ENCODE peak calls at places on chromosomes 1 and 21, in eight cellular contexts. One of them, this sample, is unnamed.

GRCh38 chr1:202397256-202397655 is 48.8 kb downstream of the PPP1R12B start:
- DNase-seq in foreskin fibroblast: no peak
- DNase-seq in uterus: no peak
- DNase-seq in HFFc6: no peak
- DNase-seq in GM20000: no peak
- DNase-seq in PC-3: no peak
- DNase-seq in psoas muscle: no peak
- DNase-seq in lung: no peak
- DNase-seq in this sample: no peak

GRCh38 chr21:26842976-26843911 is 2.0 kb downstream of the ADAMTS1 start:
- DNase-seq in foreskin fibroblast: peak
- DNase-seq in uterus: peak
- DNase-seq in HFFc6: peak
- DNase-seq in GM20000: no peak
- DNase-seq in PC-3: peak
- DNase-seq in psoas muscle: peak
- DNase-seq in lung: peak
- DNase-seq in this sample: peak

GRCh38 chr1:46605242-46605641 is 1.2 kb upstream of the MKNK1 start:
- DNase-seq in foreskin fibroblast: no peak
- DNase-seq in uterus: no peak
- DNase-seq in HFFc6: no peak
- DNase-seq in GM20000: no peak
- DNase-seq in PC-3: no peak
- DNase-seq in psoas muscle: no peak
- DNase-seq in lung: no peak
- DNase-seq in this sample: no peak

GRCh38 chr1:23930270-23930669 is 17.1 kb upstream of the CNR2 start:
- DNase-seq in foreskin fibroblast: no peak
- DNase-seq in uterus: no peak
- DNase-seq in HFFc6: no peak
- DNase-seq in GM20000: no peak
- DNase-seq in PC-3: no peak
- DNase-seq in psoas muscle: no peak
- DNase-seq in lung: no peak
- DNase-seq in this sample: no peak

GRCh38 chr1:37875833-37876232 is 16.4 kb upstream of the MTF1 start:
- DNase-seq in foreskin fibroblast: no peak
- DNase-seq in uterus: no peak
- DNase-seq in HFFc6: peak
- DNase-seq in GM20000: no peak
- DNase-seq in PC-3: peak
- DNase-seq in psoas muscle: no peak
- DNase-seq in lung: no peak
- DNase-seq in this sample: no peak

GRCh38 chr1:91651671-91652071 is 151.0 kb downstream of the CDC7 start:
- DNase-seq in foreskin fibroblast: peak
- DNase-seq in uterus: peak
- DNase-seq in HFFc6: no peak
- DNase-seq in GM20000: no peak
- DNase-seq in PC-3: peak
- DNase-seq in psoas muscle: peak
- DNase-seq in lung: peak
- DNase-seq in this sample: no peak

GRCh38 chr1:7539772-7540175 is 231.3 kb upstream of the VAMP3 start:
- DNase-seq in foreskin fibroblast: no peak
- DNase-seq in uterus: no peak
- DNase-seq in HFFc6: peak
- DNase-seq in GM20000: no peak
- DNase-seq in PC-3: peak
- DNase-seq in psoas muscle: peak
- DNase-seq in lung: peak
- DNase-seq in this sample: peak

GRCh38 chr1:172753964-172754363 is 95.1 kb downstream of the FASLG start:
- DNase-seq in foreskin fibroblast: no peak
- DNase-seq in uterus: no peak
- DNase-seq in HFFc6: no peak
- DNase-seq in GM20000: no peak
- DNase-seq in PC-3: no peak
- DNase-seq in psoas muscle: no peak
- DNase-seq in lung: no peak
- DNase-seq in this sample: no peak

GRCh38 chr1:23029337-23029736 is 10.1 kb downstream of the KDM1A start:
- DNase-seq in foreskin fibroblast: no peak
- DNase-seq in uterus: no peak
- DNase-seq in HFFc6: no peak
- DNase-seq in GM20000: peak
- DNase-seq in PC-3: no peak
- DNase-seq in psoas muscle: no peak
- DNase-seq in lung: no peak
- DNase-seq in this sample: no peak

GRCh38 chr1:235883261-235883927 is 16.7 kb upstream of the LYST start:
- DNase-seq in foreskin fibroblast: peak
- DNase-seq in uterus: peak
- DNase-seq in HFFc6: peak
- DNase-seq in GM20000: peak
- DNase-seq in PC-3: peak
- DNase-seq in psoas muscle: peak
- DNase-seq in lung: peak
- DNase-seq in this sample: peak

GRCh38 chr1:37509181-37509580 is 5.4 kb downstream of the MEAF6 start:
- DNase-seq in foreskin fibroblast: no peak
- DNase-seq in uterus: no peak
- DNase-seq in HFFc6: peak
- DNase-seq in GM20000: no peak
- DNase-seq in PC-3: peak
- DNase-seq in psoas muscle: no peak
- DNase-seq in lung: no peak
- DNase-seq in this sample: no peak

GRCh38 chr1:185017338-185017737 is 28.0 kb upstream of the RNF2 start:
- DNase-seq in foreskin fibroblast: peak
- DNase-seq in uterus: no peak
- DNase-seq in HFFc6: peak
- DNase-seq in GM20000: no peak
- DNase-seq in PC-3: peak
- DNase-seq in psoas muscle: no peak
- DNase-seq in lung: no peak
- DNase-seq in this sample: no peak

GRCh38 chr1:18072066-18072465 is 35.5 kb upstream of the IGSF21 start:
- DNase-seq in foreskin fibroblast: no peak
- DNase-seq in uterus: no peak
- DNase-seq in HFFc6: no peak
- DNase-seq in GM20000: no peak
- DNase-seq in PC-3: peak
- DNase-seq in psoas muscle: no peak
- DNase-seq in lung: no peak
- DNase-seq in this sample: no peak

GRCh38 chr1:32106663-32107273 is 1.1 kb upstream of the KPNA6 start:
- DNase-seq in foreskin fibroblast: no peak
- DNase-seq in uterus: no peak
- DNase-seq in HFFc6: no peak
- DNase-seq in GM20000: no peak
- DNase-seq in PC-3: no peak
- DNase-seq in psoas muscle: no peak
- DNase-seq in lung: no peak
- DNase-seq in this sample: no peak

GRCh38 chr1:165403835-165404482 is 41.0 kb downstream of the RXRG start:
- DNase-seq in foreskin fibroblast: no peak
- DNase-seq in uterus: no peak
- DNase-seq in HFFc6: no peak
- DNase-seq in GM20000: peak
- DNase-seq in PC-3: peak
- DNase-seq in psoas muscle: no peak
- DNase-seq in lung: peak
- DNase-seq in this sample: no peak

GRCh38 chr21:26850116-26850643 is 5.0 kb upstream of the ADAMTS1 start:
- DNase-seq in foreskin fibroblast: no peak
- DNase-seq in uterus: no peak
- DNase-seq in HFFc6: peak
- DNase-seq in GM20000: no peak
- DNase-seq in PC-3: peak
- DNase-seq in psoas muscle: no peak
- DNase-seq in lung: no peak
- DNase-seq in this sample: no peak

GRCh38 chr1:106254748-106255147 is 801.7 kb upstream of the PRMT6 start:
- DNase-seq in foreskin fibroblast: no peak
- DNase-seq in uterus: no peak
- DNase-seq in HFFc6: no peak
- DNase-seq in GM20000: no peak
- DNase-seq in PC-3: peak
- DNase-seq in psoas muscle: no peak
- DNase-seq in lung: no peak
- DNase-seq in this sample: no peak

GRCh38 chr1:66916320-66916719 is 8.3 kb downstream of the DNAI4 start:
- DNase-seq in foreskin fibroblast: peak
- DNase-seq in uterus: no peak
- DNase-seq in HFFc6: no peak
- DNase-seq in GM20000: no peak
- DNase-seq in PC-3: no peak
- DNase-seq in psoas muscle: no peak
- DNase-seq in lung: no peak
- DNase-seq in this sample: no peak

GRCh38 chr1:237811633-237812032 is 79.1 kb downstream of the ZP4 start:
- DNase-seq in foreskin fibroblast: no peak
- DNase-seq in uterus: no peak
- DNase-seq in HFFc6: no peak
- DNase-seq in GM20000: no peak
- DNase-seq in PC-3: no peak
- DNase-seq in psoas muscle: no peak
- DNase-seq in lung: no peak
- DNase-seq in this sample: no peak

GRCh38 chr1:19393051-19393450 is 80.9 kb downstream of the SLC66A1 start:
- DNase-seq in foreskin fibroblast: no peak
- DNase-seq in uterus: no peak
- DNase-seq in HFFc6: no peak
- DNase-seq in GM20000: no peak
- DNase-seq in PC-3: no peak
- DNase-seq in psoas muscle: no peak
- DNase-seq in lung: no peak
- DNase-seq in this sample: no peak

GRCh38 chr1:231584117-231584516 is 42.5 kb upstream of the DISC1 start:
- DNase-seq in foreskin fibroblast: peak
- DNase-seq in uterus: no peak
- DNase-seq in HFFc6: peak
- DNase-seq in GM20000: peak
- DNase-seq in PC-3: peak
- DNase-seq in psoas muscle: no peak
- DNase-seq in lung: no peak
- DNase-seq in this sample: no peak
- TF ChIP-seq CTCF in foreskin fibroblast: peak
- TF ChIP-seq CTCF in uterus: no peak
- TF ChIP-seq CTCF in HFFc6: peak
- TF ChIP-seq CTCF in GM20000: peak
- TF ChIP-seq CTCF in PC-3: peak
- TF ChIP-seq CTCF in psoas muscle: peak
- TF ChIP-seq CTCF in lung: no peak
- TF ChIP-seq CTCF in this sample: no peak

GRCh38 chr1:68010094-68010493 is 40.3 kb downstream of the DIRAS3 start:
- DNase-seq in foreskin fibroblast: no peak
- DNase-seq in uterus: no peak
- DNase-seq in HFFc6: peak
- DNase-seq in GM20000: no peak
- DNase-seq in PC-3: peak
- DNase-seq in psoas muscle: no peak
- DNase-seq in lung: no peak
- DNase-seq in this sample: no peak
- TF ChIP-seq CTCF in foreskin fibroblast: peak
- TF ChIP-seq CTCF in uterus: peak
- TF ChIP-seq CTCF in HFFc6: peak
- TF ChIP-seq CTCF in GM20000: no peak
- TF ChIP-seq CTCF in PC-3: peak
- TF ChIP-seq CTCF in psoas muscle: peak
- TF ChIP-seq CTCF in lung: no peak
- TF ChIP-seq CTCF in this sample: no peak

DNA sequence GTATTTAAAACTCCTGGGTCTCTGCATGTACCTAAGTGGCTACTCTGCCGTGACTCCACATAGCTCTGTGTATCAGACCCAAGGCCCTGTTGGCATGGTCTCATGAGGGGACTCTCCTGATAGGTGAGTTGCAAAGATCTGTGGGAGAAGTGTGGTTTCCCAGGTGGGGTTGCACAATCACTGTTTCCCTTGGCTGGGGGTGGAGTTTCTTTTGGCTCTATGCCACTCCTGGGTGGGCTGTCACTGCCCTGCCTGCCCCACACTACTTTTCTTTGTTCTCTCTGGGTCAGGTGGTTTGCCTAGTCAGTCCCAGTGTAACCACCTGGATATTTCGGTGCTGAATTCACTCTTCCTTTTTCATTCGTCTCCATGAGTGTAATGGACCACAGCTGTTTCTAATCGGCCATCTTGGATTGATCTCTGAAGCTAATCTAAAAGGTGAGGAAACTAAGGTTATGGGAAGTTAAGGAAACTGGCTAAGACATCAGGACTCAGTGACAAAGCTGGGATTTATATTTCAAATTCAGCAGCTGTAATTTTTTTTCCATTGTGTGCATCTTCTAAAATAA is 97.1 kb upstream of the CACYBP start:
- DNase-seq in foreskin fibroblast: no peak
- DNase-seq in uterus: no peak
- DNase-seq in HFFc6: no peak
- DNase-seq in GM20000: no peak
- DNase-seq in PC-3: peak
- DNase-seq in psoas muscle: no peak
- DNase-seq in lung: no peak
- DNase-seq in this sample: peak
- TF ChIP-seq CTCF in foreskin fibroblast: no peak
- TF ChIP-seq CTCF in uterus: no peak
- TF ChIP-seq CTCF in HFFc6: no peak
- TF ChIP-seq CTCF in GM20000: no peak
- TF ChIP-seq CTCF in PC-3: no peak
- TF ChIP-seq CTCF in psoas muscle: no peak
- TF ChIP-seq CTCF in lung: no peak
- TF ChIP-seq CTCF in this sample: no peak

DNA sequence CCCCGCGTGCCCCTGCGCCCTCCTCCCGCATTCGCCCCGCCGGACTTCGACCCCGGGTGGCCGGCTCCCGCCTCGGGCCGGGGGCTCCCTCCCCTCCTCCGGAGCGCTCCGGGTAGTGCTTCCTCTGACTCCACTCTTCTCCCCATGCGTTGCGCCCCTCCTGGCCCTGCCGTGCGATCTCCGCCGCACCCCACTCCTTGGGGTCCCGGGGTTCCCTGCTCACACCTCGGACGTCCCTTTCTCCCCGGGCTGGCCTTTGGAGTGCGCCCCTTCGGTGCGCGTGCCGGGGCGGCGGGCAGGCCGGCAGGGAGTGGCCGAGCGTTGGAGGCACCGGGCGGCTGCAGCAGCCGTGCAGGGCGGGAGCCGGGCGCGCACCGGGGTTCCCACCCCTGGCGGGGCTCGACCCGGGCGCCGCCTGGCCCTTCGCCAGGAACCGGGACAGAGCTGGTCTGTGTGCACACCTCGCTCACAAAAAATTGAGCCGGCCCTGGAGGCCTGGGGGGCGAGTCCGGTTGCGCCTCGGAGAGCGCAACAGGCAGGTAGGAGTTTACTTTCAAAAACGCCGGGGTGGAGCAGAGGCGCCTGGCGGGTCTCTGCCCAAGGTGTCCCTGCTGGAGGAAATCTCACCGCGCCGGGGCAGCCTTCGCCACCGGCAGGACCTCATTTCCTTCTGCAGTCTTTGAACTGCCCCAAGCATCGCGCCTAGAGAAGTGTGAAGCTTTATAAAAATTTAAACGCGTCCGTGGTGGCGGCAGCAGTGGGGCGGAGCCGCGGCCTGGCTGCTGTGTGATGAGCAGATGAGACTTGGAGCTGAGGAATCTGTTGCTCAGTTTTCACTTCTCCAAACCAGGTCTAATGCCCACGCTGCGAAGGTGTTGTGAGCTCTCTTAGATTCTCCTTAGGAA is 650 bp downstream of the VANGL1 start:
- DNase-seq in foreskin fibroblast: peak
- DNase-seq in uterus: peak
- DNase-seq in HFFc6: peak
- DNase-seq in GM20000: peak
- DNase-seq in PC-3: peak
- DNase-seq in psoas muscle: peak
- DNase-seq in lung: peak
- DNase-seq in this sample: peak
- TF ChIP-seq CTCF in foreskin fibroblast: no peak
- TF ChIP-seq CTCF in uterus: no peak
- TF ChIP-seq CTCF in HFFc6: peak
- TF ChIP-seq CTCF in GM20000: no peak
- TF ChIP-seq CTCF in PC-3: peak
- TF ChIP-seq CTCF in psoas muscle: peak
- TF ChIP-seq CTCF in lung: no peak
- TF ChIP-seq CTCF in this sample: no peak